ENCODE peak calls at places on chromosome 2, in four cellular contexts. Q, E, K and Z are unnamed samples.

GRCh38 chr2:64766841-64767669 is 113.3 kb upstream of the SERTAD2 start:
- DNase-seq in K (no peak), E (no peak), Q (no peak), Z (peak; percentile 51)

GRCh38 chr2:95041824-95042442 is 16.4 kb downstream of the MAL start:
- DNase-seq in Q (no peak), K (no peak), E (no peak), Z (no peak)

GRCh38 chr2:231246171-231246842 is 47.9 kb downstream of the ARMC9 start:
- DNase-seq in Q (no peak), E (no peak), K (no peak), Z (no peak)

GRCh38 chr2:12486205-12487118 is 230.3 kb upstream of the TRIB2 start:
- DNase-seq in E (no peak), K (no peak), Q (peak; percentile 73), Z (no peak)

GRCh38 chr2:161217597-161218185 is 57.5 kb downstream of the TANK start:
- DNase-seq in E (no peak), Q (no peak), K (no peak), Z (no peak)

GRCh38 chr2:192195548-192196418 is 1.1 kb upstream of the TMEFF2 start:
- DNase-seq in K (peak; percentile 4), E (no peak), Q (peak; percentile 47), Z (no peak)

GRCh38 chr2:232321156-232321816 is 57.3 kb upstream of the ALPP start:
- DNase-seq in K (peak; percentile 54), Q (no peak), E (no peak), Z (no peak)

GRCh38 chr2:207143131-207143473 is 22.6 kb downstream of the KLF7 start:
- DNase-seq in Q (no peak), K (no peak), E (no peak), Z (no peak)

GRCh38 chr2:119249311-119249710 is 25.7 kb downstream of the STEAP3 start:
- DNase-seq in E (no peak), K (no peak), Q (no peak), Z (no peak)

GRCh38 chr2:240718896-240719490 is 27.3 kb downstream of the AQP12A start:
- DNase-seq in Q (no peak), E (no peak), K (no peak), Z (no peak)

GRCh38 chr2:69514406-69514805 is 77.2 kb upstream of the NFU1 start:
- DNase-seq in E (no peak), Q (peak; percentile 70), K (no peak), Z (no peak)

GRCh38 chr2:205139822-205140612 is 542.3 kb upstream of the NRP2 start:
- DNase-seq in K (no peak), E (no peak), Q (peak; percentile 69), Z (no peak)
- H3K27ac ChIP-seq in K (no peak overlapping the region), E (no peak overlapping the region), Q (no peak overlapping the region), Z (no peak overlapping the region)

DNA sequence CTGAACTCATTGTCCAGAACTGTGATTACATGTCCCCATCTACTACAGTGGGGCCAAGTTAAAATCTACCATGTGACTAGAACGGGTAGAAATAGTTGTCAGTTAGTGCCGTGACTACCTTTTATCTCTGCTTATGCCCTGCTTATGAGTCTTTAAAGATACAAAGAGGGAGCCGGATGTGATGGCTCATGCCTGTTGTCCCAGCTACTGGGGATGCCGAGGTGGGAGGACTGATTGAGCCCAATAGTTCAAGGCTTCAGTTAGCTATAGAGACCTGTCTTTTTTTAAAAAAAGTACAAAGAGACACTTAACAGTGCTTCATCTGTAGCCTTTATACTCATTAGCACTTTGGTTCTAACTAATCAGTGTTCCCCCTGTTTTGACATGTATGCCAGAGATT is 44.9 kb downstream of the NBEAL1 start:
- DNase-seq in K (no peak), E (no peak), Q (no peak), Z (no peak)
- H3K36me3 ChIP-seq in K (no peaks in the 10 kb centered on the region), E (no peaks in the 10 kb centered on the region), Q (no peaks in the 10 kb centered on the region), Z (peaks cover 5% of the 10 kb centered on the region)

DNA sequence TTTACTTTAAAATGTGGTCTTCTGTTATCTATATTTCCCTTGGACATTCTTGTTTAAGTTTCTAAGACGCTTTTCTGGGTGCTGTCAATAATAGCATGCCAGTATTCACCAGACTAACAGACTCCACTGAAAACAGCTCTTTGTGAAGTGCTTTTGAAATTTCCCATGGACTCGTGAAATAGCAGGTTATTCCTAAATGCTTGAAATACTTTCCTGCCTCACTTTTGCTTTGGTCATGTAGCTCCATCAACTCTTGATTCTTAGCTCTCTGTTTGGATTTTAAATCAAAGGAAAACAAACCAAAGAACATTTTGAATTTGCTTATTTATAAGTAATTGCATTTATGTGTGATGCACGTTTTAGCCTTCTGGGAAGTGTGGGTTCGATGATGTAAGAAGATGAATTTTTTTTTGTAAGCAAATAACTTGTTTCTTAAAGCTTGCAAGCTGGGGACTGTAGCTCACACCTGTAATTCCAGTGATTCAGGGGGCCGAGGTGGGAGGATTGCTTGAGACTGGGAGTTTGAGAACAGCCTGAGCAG is 147.8 kb downstream of the WDSUB1 start:
- DNase-seq in Q (no peak), E (no peak), K (no peak), Z (no peak)
- H3K27ac ChIP-seq in Q (no peak overlapping the region), E (no peak overlapping the region), K (no peak overlapping the region), Z (no peak overlapping the region)

GRCh38 chr2:88024509-88024908 is 8.2 kb upstream of the RNU2-63P start:
- DNase-seq in E (no peak), K (no peak), Q (no peak), Z (no peak)

GRCh38 chr2:88032070-88032702 is 15.8 kb upstream of the RNU2-63P start:
- DNase-seq in K (no peak), Q (no peak), E (no peak), Z (no peak)

GRCh38 chr2:88022522-88022921 is 6.2 kb upstream of the RNU2-63P start:
- DNase-seq in Q (no peak), K (no peak), E (peak; percentile 52), Z (no peak)

GRCh38 chr2:88028931-88029330 is 12.6 kb upstream of the RNU2-63P start:
- DNase-seq in K (no peak), Q (no peak), E (no peak), Z (no peak)

DNA sequence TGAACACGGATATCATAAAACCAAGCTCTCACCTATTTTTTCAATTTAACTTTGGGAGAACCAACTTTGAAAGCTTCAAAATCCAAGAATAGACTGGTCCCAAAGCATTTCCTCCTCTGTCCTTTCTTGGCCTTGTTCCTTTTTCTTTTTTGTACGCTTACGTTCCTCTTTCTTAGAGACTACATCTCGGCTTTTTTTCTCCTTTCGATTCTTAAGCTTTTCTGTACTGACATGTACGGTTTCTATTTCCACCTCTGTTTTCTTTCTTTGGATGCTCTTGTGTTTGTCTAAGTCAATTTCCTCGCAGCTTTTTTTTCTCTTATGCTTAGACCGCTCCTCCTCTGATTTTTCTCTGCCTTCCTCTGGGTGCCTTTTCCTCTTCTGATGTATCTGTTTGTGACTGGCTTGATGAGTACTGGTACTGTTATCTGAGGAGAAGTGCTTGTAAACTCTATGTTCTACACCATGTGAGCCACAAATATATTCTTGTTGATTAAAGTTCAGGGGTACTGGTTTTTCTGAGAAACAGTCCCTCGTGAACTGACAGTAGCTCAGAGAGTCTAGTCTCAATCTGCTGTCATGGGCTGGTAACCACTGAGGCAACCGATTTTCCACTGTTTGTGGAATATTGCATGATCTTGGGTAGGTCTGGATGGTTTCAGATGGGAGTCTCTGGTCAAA is 11.5 kb upstream of the RNU2-63P start:
- DNase-seq in K (no peak), E (no peak), Q (no peak), Z (no peak)
- H3K36me3 ChIP-seq in K (peaks cover 11% of the 10 kb centered on the region), E (no peaks in the 10 kb centered on the region), Q (no peaks in the 10 kb centered on the region), Z (no peaks in the 10 kb centered on the region)

GRCh38 chr2:172021074-172021931 is 21.6 kb downstream of the METAP1D start:
- DNase-seq in Q (no peak), K (no peak), E (no peak), Z (no peak)
- H3K27ac ChIP-seq in Q (no peak overlapping the region), K (no peak overlapping the region), E (no peak overlapping the region), Z (peak overlapping the region; percentile 3)

GRCh38 chr2:128278979-128279378 is 39.7 kb downstream of the HS6ST1 start:
- DNase-seq in E (no peak), K (no peak), Q (peak; percentile 46), Z (no peak)
- H3K36me3 ChIP-seq in E (no peaks in the 10 kb centered on the region), K (no peaks in the 10 kb centered on the region), Q (no peaks in the 10 kb centered on the region), Z (no peaks in the 10 kb centered on the region)

GRCh38 chr2:43068730-43069517 is 157.5 kb downstream of the ZFP36L2 start:
- DNase-seq in Q (no peak), E (no peak), K (no peak), Z (no peak)

GRCh38 chr2:43073373-43073772 is 153.0 kb downstream of the ZFP36L2 start:
- DNase-seq in E (no peak), Q (peak; percentile 73), K (no peak), Z (no peak)

GRCh38 chr2:43071629-43072550 is 154.5 kb downstream of the ZFP36L2 start:
- DNase-seq in K (no peak), E (no peak), Q (peak; percentile 41), Z (no peak)

GRCh38 chr2:43070039-43070438 is 156.4 kb downstream of the ZFP36L2 start:
- DNase-seq in E (peak; percentile 39), Q (peak; percentile 80), K (no peak), Z (no peak)

DNA sequence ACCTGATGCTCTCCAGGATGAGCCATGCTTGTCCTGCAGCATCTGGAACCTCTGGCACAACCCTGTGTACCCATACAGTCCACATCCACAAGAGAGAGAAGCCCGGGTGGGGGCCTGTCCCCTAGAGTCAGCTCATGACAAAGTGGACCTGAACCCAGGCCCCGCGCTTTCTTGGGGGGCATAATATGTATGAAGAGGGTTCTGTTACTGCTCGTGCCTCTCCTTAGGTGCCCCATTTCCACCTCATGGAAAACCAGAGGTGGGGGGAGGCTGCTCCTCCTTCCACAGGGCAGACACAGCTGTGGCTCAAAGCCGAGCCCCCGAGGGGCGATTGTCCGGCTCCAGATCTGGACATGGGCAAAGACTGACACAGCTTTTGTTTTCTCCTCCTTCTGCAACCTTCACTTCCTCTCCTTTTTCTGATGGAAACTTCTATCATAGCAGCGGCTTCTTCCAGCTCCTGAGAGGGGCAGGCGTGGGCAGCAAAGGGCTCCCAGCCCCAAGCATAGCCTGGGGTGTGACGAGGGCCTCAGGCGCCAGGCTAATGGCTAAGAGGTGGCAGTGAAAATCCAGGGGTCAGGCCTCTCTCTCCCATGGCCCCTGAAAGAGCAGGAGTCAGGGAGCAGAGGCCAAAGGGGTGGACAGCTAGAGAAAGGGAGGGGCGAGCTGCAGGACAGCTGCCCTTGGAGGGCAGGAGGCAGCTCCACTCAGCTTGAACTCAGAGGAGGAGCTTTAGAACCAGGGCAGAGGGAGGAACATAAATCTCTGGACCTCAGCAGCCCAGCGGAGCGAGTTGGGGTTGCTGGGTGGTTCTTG is 155.5 kb downstream of the ZFP36L2 start:
- DNase-seq in E (no peak), Q (peak; percentile 71), K (no peak), Z (no peak)
- H3K27ac ChIP-seq in E (peak overlapping the region; percentile 27), Q (peak overlapping the region; percentile 85), K (no peak overlapping the region), Z (no peak overlapping the region)

GRCh38 chr2:833180-833579 is 117.5 kb upstream of the SNTG2 start:
- DNase-seq in E (no peak), K (no peak), Q (no peak), Z (no peak)

GRCh38 chr2:830419-831224 is 120.0 kb upstream of the SNTG2 start:
- DNase-seq in Q (no peak), E (no peak), K (no peak), Z (no peak)

GRCh38 chr2:832635-833034 is 118.0 kb upstream of the SNTG2 start:
- DNase-seq in K (no peak), E (no peak), Q (no peak), Z (no peak)

GRCh38 chr2:831638-832037 is 119.0 kb upstream of the SNTG2 start:
- DNase-seq in K (no peak), E (no peak), Q (no peak), Z (no peak)

DNA sequence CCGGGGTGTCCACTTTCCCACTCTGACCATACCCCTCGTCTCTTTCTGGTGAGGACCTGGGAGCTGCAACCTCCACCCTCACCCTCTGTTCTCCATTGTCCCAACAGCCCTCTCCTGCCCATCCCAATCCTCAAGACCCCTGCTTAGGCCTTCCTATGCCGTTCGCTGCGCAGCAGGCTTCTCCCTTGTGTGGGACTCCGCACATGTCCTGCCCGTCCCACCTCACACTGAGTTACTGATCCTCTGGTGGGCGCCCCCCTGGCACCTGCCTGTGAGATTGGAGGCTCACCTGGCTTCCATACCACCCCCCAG is 119.5 kb upstream of the SNTG2 start:
- DNase-seq in Q (no peak), K (no peak), E (no peak), Z (no peak)
- H3K36me3 ChIP-seq in Q (no peaks in the 10 kb centered on the region), K (no peaks in the 10 kb centered on the region), E (no peaks in the 10 kb centered on the region), Z (no peaks in the 10 kb centered on the region)